ENCODE peak calls at places on chromosomes 1 and 21, in nine cellular contexts. Y, O, E, M, Q, V, F, A and C are unnamed samples.
A peak's percentile ranks its signal among the peaks of the same experiment; 100 is the strongest.

GRCh38 chr1:66267211-66267940 is 266.6 kb upstream of the SGIP1 start:
- DNase-seq in Y (no peak), O (no peak), E (no peak), M (no peak), Q (no peak), V (no peak), F (no peak), A (no peak), C (no peak)

GRCh38 chr1:151325646-151326429 is 1.4 kb downstream of the PI4KB start:
- DNase-seq in Y (no peak), O (no peak), E (no peak), M (no peak), Q (no peak), V (no peak), F (no peak), A (no peak), C (no peak)

GRCh38 chr1:212225416-212225815 is 59.8 kb upstream of the PPP2R5A start:
- DNase-seq in Y (no peak), O (no peak), E (no peak), M (no peak), Q (no peak), V (no peak), F (no peak), A (no peak), C (no peak)

GRCh38 chr1:36161656-36162531 is 5.9 kb downstream of the MAP7D1 start:
- DNase-seq in Y (no peak), O (no peak), E (no peak), M (no peak), Q (peak; percentile 73), V (peak; percentile 50), F (peak; percentile 35), A (peak; percentile 90), C (no peak)

GRCh38 chr1:156661932-156662587 is 15.1 kb downstream of the NES start:
- DNase-seq in Y (peak; percentile 75), O (no peak), E (no peak), M (no peak), Q (no peak), V (no peak), F (no peak), A (peak; percentile 97), C (no peak)

GRCh38 chr1:200954434-200954833 is 59.7 kb downstream of the INAVA start:
- DNase-seq in Y (no peak), O (no peak), E (no peak), M (no peak), Q (no peak), V (no peak), F (no peak), A (no peak), C (no peak)

GRCh38 chr1:77541162-77541545 is 141.3 kb downstream of the ZZZ3 start:
- DNase-seq in Y (no peak), O (no peak), E (no peak), M (no peak), Q (no peak), V (no peak), F (no peak), A (peak; percentile 22), C (no peak)

GRCh38 chr1:170231669-170232068 is 85.9 kb downstream of the NTMT2 start:
- DNase-seq in Y (no peak), O (no peak), E (no peak), M (no peak), Q (no peak), V (no peak), F (no peak), A (no peak), C (no peak)

GRCh38 chr1:118333601-118334241 is 148.7 kb upstream of the SPAG17 start:
- DNase-seq in Y (no peak), O (no peak), E (no peak), M (no peak), Q (no peak), V (no peak), F (no peak), A (no peak), C (no peak)

GRCh38 chr1:100606438-100606837 is 68.5 kb downstream of the GPR88 start:
- DNase-seq in Y (no peak), O (peak; percentile 7), E (no peak), M (no peak), Q (peak; percentile 62), V (no peak), F (no peak), A (no peak), C (no peak)

GRCh38 chr1:23187637-23188036 is 19.0 kb upstream of the LUZP1 start:
- DNase-seq in Y (no peak), O (no peak), E (no peak), M (no peak), Q (peak; percentile 65), V (no peak), F (no peak), A (no peak), C (no peak)

GRCh38 chr1:109821221-109821669 is 57.5 kb upstream of the EPS8L3 start:
- DNase-seq in Y (no peak), O (no peak), E (peak; percentile 92), M (no peak), Q (peak; percentile 34), V (no peak), F (no peak), A (peak; percentile 54), C (no peak)

GRCh38 chr21:42523211-42523610 is 9.6 kb downstream of the SLC37A1 start:
- DNase-seq in Y (no peak), O (no peak), E (no peak), M (no peak), Q (no peak), V (no peak), F (no peak), A (no peak), C (no peak)

GRCh38 chr1:81679972-81680371 is 120.8 kb upstream of the ADGRL2 start:
- DNase-seq in Y (no peak), O (no peak), E (no peak), M (peak; percentile 8), Q (peak; percentile 59), V (no peak), F (no peak), A (no peak), C (no peak)

GRCh38 chr1:24107462-24108225 is 4.3 kb downstream of the MYOM3 start:
- DNase-seq in Y (no peak), O (no peak), E (no peak), M (no peak), Q (peak; percentile 80), V (no peak), F (no peak), A (peak; percentile 83), C (no peak)